ENCODE peak calls at places on chromosomes 11 and 22, in nine cellular contexts. A is PC-3, W is upper lobe of right lung, G is bronchial epithelial cell, B is lower leg skin, P is right lobe of liver, K is epithelial cell of esophagus, C is fibroblast of pulmonary artery, L is MM.1S. R is an unnamed sample.

GRCh38 chr11:122793500-122793899 is 44.8 kb upstream of the CRTAM start:
- DNase-seq in W (no peak), K (no peak), L (no peak), C (no peak), G (no peak), A (no peak), B (no peak), P (no peak), R (no peak)

GRCh38 chr11:2575611-2576051 is 124.2 kb downstream of the KCNQ1OT1 start:
- DNase-seq in L (no peak), C (no peak), G (no peak), A (no peak), P (peak; percentile 14), B (peak; percentile 72), K (no peak), W (peak; percentile 39), R (no peak)

GRCh38 chr11:133833899-133834296 is 11.4 kb downstream of the SPATA19 start:
- DNase-seq in K (no peak), A (no peak), W (no peak), B (peak; percentile 71), C (no peak), P (no peak), L (no peak), G (no peak), R (no peak)

GRCh38 chr11:86686531-86686930 is 14.1 kb upstream of the ME3 start:
- DNase-seq in P (no peak), A (no peak), C (no peak), K (no peak), L (no peak), B (no peak), G (no peak), W (no peak), R (no peak)

GRCh38 chr11:62508336-62509058 is 38.1 kb downstream of the AHNAK start:
- DNase-seq in K (peak; percentile 66), B (peak; percentile 94), P (peak; percentile 62), W (peak; percentile 86), A (peak; percentile 85), G (peak; percentile 64), L (peak; percentile 38), C (peak; percentile 39), R (no peak)

GRCh38 chr11:78489184-78489583 is 71.6 kb upstream of the GAB2 start:
- DNase-seq in C (no peak), B (no peak), W (no peak), L (no peak), A (no peak), P (no peak), G (no peak), K (no peak), R (no peak)

GRCh38 chr11:57802411-57802810 is 40.8 kb downstream of the CTNND1 start:
- DNase-seq in K (no peak), C (no peak), A (no peak), W (no peak), B (no peak), G (no peak), P (no peak), L (no peak), R (no peak)

GRCh38 chr11:68674461-68674860 is 9.9 kb upstream of the GAL start:
- DNase-seq in G (no peak), W (no peak), B (no peak), K (no peak), A (no peak), C (no peak), P (no peak), L (no peak), R (no peak)

GRCh38 chr11:8642226-8642625 is 40.2 kb downstream of the TRIM66 start:
- DNase-seq in A (no peak), B (no peak), L (no peak), G (no peak), W (no peak), K (no peak), C (no peak), P (no peak), R (no peak)

GRCh38 chr22:41770715-41771452 is 29.6 kb upstream of the CCDC134 start:
- DNase-seq in C (no peak), L (no peak), B (no peak), K (peak; percentile 82), P (no peak), A (peak; percentile 51), W (no peak), G (peak; percentile 80), R (no peak)

GRCh38 chr22:44024288-44024908 is at the start of gene PARVB:
- DNase-seq in B (no peak), P (peak; percentile 48), A (peak; percentile 6), C (no peak), W (peak; percentile 70), L (peak; percentile 32), G (no peak), K (peak; percentile 15), R (no peak)

GRCh38 chr11:109795234-109795633 is 298.0 kb upstream of the ZC3H12C start:
- DNase-seq in G (peak; percentile 5), K (peak; percentile 5), L (no peak), C (peak; percentile 18), W (no peak), A (no peak), B (no peak), P (no peak), R (no peak)

GRCh38 chr22:40605676-40606250 is 30.8 kb downstream of the MRTFA start:
- DNase-seq in C (peak; percentile 21), G (no peak), B (no peak), W (no peak), L (no peak), P (no peak), A (no peak), K (no peak), R (no peak)

DNA sequence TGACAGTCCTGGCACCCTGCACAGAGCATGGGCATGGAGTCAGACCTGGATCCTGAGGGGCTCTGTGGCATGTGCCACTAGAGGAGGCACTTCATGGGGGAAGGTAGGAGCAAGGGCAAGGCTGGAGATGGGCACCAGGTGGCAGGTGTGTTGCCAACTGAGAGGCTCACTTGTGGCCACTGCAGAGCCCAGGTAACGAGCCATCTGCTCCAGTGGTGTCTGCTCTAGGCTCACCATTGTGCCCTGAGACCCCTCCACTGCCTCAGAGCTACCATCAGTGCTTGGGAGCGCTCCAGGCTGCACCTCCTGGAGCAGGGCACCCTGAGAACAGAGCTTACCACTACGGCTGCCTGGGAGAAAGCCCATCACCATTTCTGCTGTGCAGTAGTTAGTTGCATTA is 1.3 kb upstream of the ZDHHC8 start:
- DNase-seq in G (peak; percentile 15), L (peak; percentile 47), C (no peak), K (peak; percentile 40), B (no peak), W (no peak), A (peak; percentile 23), P (no peak), R (no peak)
- TF ChIP-seq CTCF in G (peak; percentile 58), L (peak; percentile 54), C (no peak), K (peak; percentile 46), B (no peak), W (no peak), A (no peak), P (peak; percentile 4), R (no peak)

DNA sequence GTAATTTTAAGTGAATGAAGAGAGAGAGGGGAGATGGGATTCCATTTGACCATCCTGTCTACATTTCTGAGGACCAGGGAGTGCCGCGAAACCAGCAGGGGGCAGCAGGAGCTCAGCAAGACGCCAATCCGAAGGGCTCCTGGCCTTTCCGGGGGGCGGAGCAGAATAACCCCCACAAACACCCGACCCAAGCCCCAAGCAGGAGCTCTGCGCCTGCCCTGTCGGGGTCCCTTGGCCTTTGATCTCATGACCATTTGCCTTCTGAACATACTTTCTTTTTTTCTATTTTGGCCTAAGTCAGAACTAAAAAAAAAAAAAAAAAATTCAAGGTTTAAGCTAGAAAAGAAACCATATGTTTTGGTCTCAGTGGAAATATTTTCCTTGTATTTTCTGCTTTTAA is 21.9 kb upstream of the SCN2B start:
- DNase-seq in L (peak; percentile 60), G (peak; percentile 54), P (peak; percentile 85), W (peak; percentile 91), C (peak; percentile 64), K (peak; percentile 72), B (peak; percentile 96), A (peak; percentile 78), R (no peak)
- H3K4me3 ChIP-seq in L (peak overlapping the region; percentile 38), G (no peak overlapping the region), P (no peak overlapping the region), W (no peak overlapping the region), C (no peak overlapping the region), K (no peak overlapping the region), B (no peak overlapping the region), A (peak overlapping the region; percentile 23), R (no peak overlapping the region)

DNA sequence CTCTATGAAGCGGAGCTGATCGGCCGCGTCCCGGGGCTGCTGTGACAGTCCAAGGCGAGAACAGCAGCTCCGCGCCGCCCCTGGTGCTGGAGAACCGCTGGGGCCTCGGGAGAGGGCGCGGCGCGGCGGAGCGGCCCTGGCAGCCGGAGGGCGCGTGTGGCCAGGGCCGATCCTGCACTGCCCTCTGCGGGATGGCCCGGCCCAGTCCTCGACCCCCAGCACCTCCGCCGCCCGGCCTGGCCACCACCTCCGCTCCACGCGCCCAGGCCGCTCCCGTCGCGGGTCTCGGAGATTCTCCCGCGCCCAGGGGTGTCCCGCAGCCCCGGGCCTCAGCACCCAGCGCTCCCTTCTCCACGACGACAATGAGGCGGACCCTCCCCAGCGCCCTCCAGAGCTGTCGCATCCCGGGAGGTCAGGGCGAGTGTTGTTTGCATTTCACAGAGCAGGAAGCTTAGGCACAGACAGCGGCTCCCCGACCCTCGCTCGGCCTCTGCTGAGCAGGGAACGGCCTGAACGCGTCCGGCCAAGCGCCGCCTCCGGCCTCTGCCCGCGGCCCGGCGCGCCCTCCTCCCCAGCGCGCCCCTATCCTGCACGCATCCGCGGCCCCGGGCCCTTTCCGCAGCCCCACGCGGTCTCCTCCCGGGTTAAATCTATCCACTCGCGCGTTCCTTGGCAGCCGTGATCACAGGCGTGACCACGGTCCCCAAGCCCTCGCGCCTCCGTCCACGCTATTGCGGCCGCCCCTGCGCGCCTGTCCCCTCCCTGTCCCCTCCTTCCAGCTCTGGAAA is 109.7 kb downstream of the WNT7B start:
- DNase-seq in A (no peak), K (no peak), G (no peak), B (no peak), W (peak; percentile 70), P (peak; percentile 33), C (peak; percentile 29), L (no peak), R (no peak)
- TF ChIP-seq CTCF in A (no peak), K (no peak), G (peak; percentile 5), B (no peak), W (peak; percentile 20), P (peak; percentile 33), C (no peak), L (no peak), R (peak; percentile 18)

GRCh38 chr11:34146866-34147265 is 41.4 kb downstream of the NAT10 start:
- DNase-seq in W (no peak), A (no peak), L (no peak), K (no peak), G (no peak), B (no peak), P (no peak), C (no peak), R (no peak)

GRCh38 chr11:34149786-34150185 is 44.4 kb downstream of the NAT10 start:
- DNase-seq in P (no peak), G (no peak), L (no peak), A (peak; percentile 7), B (no peak), C (peak; percentile 29), W (no peak), K (peak; percentile 7), R (no peak)

GRCh38 chr11:34147581-34147980 is 42.2 kb downstream of the NAT10 start:
- DNase-seq in C (no peak), K (no peak), W (no peak), G (no peak), L (no peak), P (no peak), A (no peak), B (no peak), R (no peak)

GRCh38 chr11:34149274-34149673 is 43.8 kb downstream of the NAT10 start:
- DNase-seq in P (no peak), L (no peak), W (no peak), K (no peak), C (no peak), A (no peak), B (no peak), G (no peak), R (no peak)

GRCh38 chr11:34148504-34149165 is 43.2 kb downstream of the NAT10 start:
- DNase-seq in K (no peak), G (no peak), W (no peak), L (no peak), B (no peak), A (no peak), C (no peak), P (no peak), R (no peak)
- H3K4me3 ChIP-seq in K (no peak overlapping the region), G (no peak overlapping the region), W (no peak overlapping the region), L (no peak overlapping the region), B (no peak overlapping the region), A (no peak overlapping the region), C (no peak overlapping the region), P (no peak overlapping the region), R (no peak overlapping the region)

R was measured in HFF-Myc.